ENCODE peak calls at places on chromosome 6, in ten cellular contexts. Q is thyroid gland; L is stomach; B is hepatocyte; W is left ventricle myocardium inferior; E is lower lobe of right lung; F is heart left ventricle; P is body of pancreas; U is cardiac muscle cell; R is CD8-positive, alpha-beta T cell. D is an unnamed sample.
A peak's percentile ranks its signal among the peaks of the same experiment; 100 is the strongest.

GRCh38 chr6:111248789-111249188 is 161.5 kb downstream of the SLC16A10 start:
- DNase-seq in Q (no peak), L (no peak), B (no peak), W (no peak), E (no peak), F (no peak), P (no peak), U (no peak), R (no peak), D (no peak)

GRCh38 chr6:36216559-36216958 is 20.0 kb downstream of the BRPF3 start:
- DNase-seq in Q (no peak), L (no peak), B (no peak), W (no peak), E (no peak), F (no peak), P (no peak), U (no peak), R (no peak), D (no peak)

GRCh38 chr6:37665309-37665708 is 32.4 kb downstream of the MDGA1 start:
- DNase-seq in Q (no peak), L (peak; percentile 30), B (no peak), W (no peak), E (no peak), F (no peak), P (no peak), U (peak; percentile 68), R (no peak), D (no peak)

GRCh38 chr6:134416501-134417154 is 98.7 kb upstream of the SGK1 start:
- DNase-seq in Q (no peak), L (no peak), B (no peak), W (no peak), E (no peak), F (no peak), P (no peak), U (no peak), R (no peak), D (no peak)

GRCh38 chr6:84065718-84066290 is 32.2 kb downstream of the MRAP2 start:
- DNase-seq in Q (no peak), L (no peak), B (no peak), W (no peak), E (no peak), F (no peak), P (no peak), U (no peak), R (no peak), D (no peak)

GRCh38 chr6:169132361-169132895 is 121.2 kb downstream of the THBS2 start:
- DNase-seq in Q (no peak), L (no peak), B (no peak), W (no peak), E (no peak), F (no peak), P (no peak), U (no peak), R (no peak), D (no peak)

GRCh38 chr6:71929047-71929446 is 42.7 kb downstream of the RIMS1 start:
- DNase-seq in Q (no peak), L (no peak), B (no peak), W (no peak), E (no peak), F (no peak), P (no peak), U (no peak), R (no peak), D (no peak)

GRCh38 chr6:28867078-28867414 is 56.7 kb downstream of the TRIM27 start:
- DNase-seq in Q (no peak), L (no peak), B (peak; percentile 40), W (no peak), E (no peak), F (no peak), P (no peak), U (no peak), R (no peak), D (no peak)

GRCh38 chr6:125747589-125748533 is 1.6 kb upstream of the HEY2 start:
- DNase-seq in Q (peak; percentile 62), L (peak; percentile 45), B (peak; percentile 48), W (peak; percentile 51), E (peak; percentile 59), F (peak; percentile 80), P (peak; percentile 59), U (peak; percentile 72), R (no peak), D (no peak)

GRCh38 chr6:141370438-141370837 is 762.3 kb upstream of the GJE1 start:
- DNase-seq in Q (no peak), L (no peak), B (no peak), W (no peak), E (no peak), F (no peak), P (no peak), U (no peak), R (no peak), D (no peak)

GRCh38 chr6:165725201-165725600 is 62.2 kb upstream of the PDE10A start:
- DNase-seq in Q (no peak), L (no peak), B (no peak), W (no peak), E (no peak), F (no peak), P (no peak), U (no peak), R (no peak), D (no peak)

GRCh38 chr6:165728196-165728595 is 65.2 kb upstream of the PDE10A start:
- DNase-seq in Q (no peak), L (no peak), B (no peak), W (no peak), E (no peak), F (no peak), P (no peak), U (no peak), R (no peak), D (no peak)

GRCh38 chr6:165726915-165727314 is 63.9 kb upstream of the PDE10A start:
- DNase-seq in Q (no peak), L (no peak), B (no peak), W (no peak), E (no peak), F (no peak), P (no peak), U (no peak), R (no peak), D (no peak)

GRCh38 chr6:165729307-165729936 is 66.4 kb upstream of the PDE10A start:
- DNase-seq in Q (peak; percentile 48), L (peak; percentile 44), B (no peak), W (no peak), E (no peak), F (no peak), P (peak; percentile 56), U (peak; percentile 47), R (no peak), D (peak; percentile 33)

GRCh38 chr6:165726290-165726875 is 63.3 kb upstream of the PDE10A start:
- DNase-seq in Q (no peak), L (no peak), B (no peak), W (no peak), E (no peak), F (no peak), P (no peak), U (no peak), R (no peak), D (no peak)
- H3K36me3 ChIP-seq in Q (no peaks in the 10 kb centered on the region), L (no peaks in the 10 kb centered on the region), B (no peaks in the 10 kb centered on the region), W (no peaks in the 10 kb centered on the region), E (no peaks in the 10 kb centered on the region), F (no peaks in the 10 kb centered on the region), P (no peaks in the 10 kb centered on the region), U (no peaks in the 10 kb centered on the region), R (no peaks in the 10 kb centered on the region), D (no peaks in the 10 kb centered on the region)

GRCh38 chr6:153003294-153003645 is 761 bp upstream of the MTRF1L start:
- DNase-seq in Q (peak; percentile 2), L (no peak), B (peak; percentile 14), W (no peak), E (no peak), F (no peak), P (no peak), U (peak; percentile 13), R (no peak), D (no peak)
- TF ChIP-seq CTCF in Q (no peak), L (no peak), B (no peak), W (no peak), E (no peak), F (no peak), P (no peak), U (no peak), R (no peak), D (no peak)

GRCh38 chr6:157813191-157813590 is 9.9 kb upstream of the SNX9 start:
- DNase-seq in Q (no peak), L (no peak), B (no peak), W (peak; percentile 29), E (no peak), F (no peak), P (no peak), U (no peak), R (no peak), D (peak; percentile 62)

GRCh38 chr6:157811476-157812173 is 11.4 kb upstream of the SNX9 start:
- DNase-seq in Q (no peak), L (no peak), B (no peak), W (no peak), E (no peak), F (no peak), P (no peak), U (no peak), R (no peak), D (no peak)

GRCh38 chr6:157813757-157814455 is 9.1 kb upstream of the SNX9 start:
- DNase-seq in Q (no peak), L (no peak), B (no peak), W (no peak), E (no peak), F (no peak), P (no peak), U (no peak), R (no peak), D (no peak)

GRCh38 chr6:157812425-157813171 is 10.4 kb upstream of the SNX9 start:
- DNase-seq in Q (no peak), L (no peak), B (no peak), W (no peak), E (no peak), F (no peak), P (no peak), U (no peak), R (no peak), D (no peak)

DNA sequence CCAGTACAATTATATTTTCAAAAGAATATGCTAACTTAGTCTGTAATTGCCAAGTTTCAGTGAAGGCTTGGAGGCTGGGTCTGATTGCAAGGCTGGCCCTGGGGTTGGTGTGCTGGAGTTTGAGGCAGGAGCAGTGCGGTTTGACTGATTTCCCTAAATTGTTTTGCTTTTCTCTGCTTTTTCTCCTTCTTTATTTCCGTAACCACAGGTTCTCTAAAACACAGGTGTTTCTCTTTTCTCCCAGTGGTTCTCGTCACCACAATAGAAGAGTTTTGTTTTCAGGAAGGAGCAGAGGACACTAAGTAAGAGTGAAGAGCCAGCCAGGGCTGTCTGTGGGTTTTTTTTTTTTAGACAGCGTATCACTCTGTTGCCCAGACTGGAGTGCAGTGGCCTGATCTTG is 8.2 kb upstream of the SNX9 start:
- DNase-seq in Q (no peak), L (no peak), B (no peak), W (no peak), E (no peak), F (no peak), P (no peak), U (no peak), R (no peak), D (no peak)
- H3K27me3 ChIP-seq in Q (no peaks in the 10 kb centered on the region), L (no peaks in the 10 kb centered on the region), B (no peaks in the 10 kb centered on the region), W (no peaks in the 10 kb centered on the region), E (no peaks in the 10 kb centered on the region), F (no peaks in the 10 kb centered on the region), P (no peaks in the 10 kb centered on the region), U (no peaks in the 10 kb centered on the region), R (no peaks in the 10 kb centered on the region), D (no peaks in the 10 kb centered on the region)

DNA sequence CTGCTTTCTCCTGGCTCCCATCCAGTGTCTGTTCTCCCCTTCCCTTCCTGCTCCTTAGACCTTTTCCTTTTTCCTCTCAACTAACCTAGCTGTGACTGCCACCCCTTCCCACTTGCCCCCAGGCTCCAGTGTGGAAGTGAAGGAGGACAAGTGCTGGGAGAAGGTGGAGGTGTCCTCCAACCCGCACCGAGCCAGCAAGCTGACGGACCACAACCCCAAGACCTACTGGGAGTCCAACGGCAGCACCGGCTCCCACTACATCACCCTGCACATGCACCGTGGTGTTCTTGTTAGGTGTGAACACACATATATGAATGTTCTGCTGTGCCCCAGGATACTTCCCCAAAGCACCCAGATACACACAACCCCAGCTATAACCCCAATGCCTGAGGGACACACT is 18.5 kb downstream of the CUL9 start:
- DNase-seq in Q (no peak), L (no peak), B (no peak), W (no peak), E (no peak), F (peak; percentile 8), P (no peak), U (no peak), R (no peak), D (no peak)
- H3K36me3 ChIP-seq in Q (peaks cover 33% of the 10 kb centered on the region), L (peaks cover 30% of the 10 kb centered on the region), B (no peaks in the 10 kb centered on the region), W (peaks cover 69% of the 10 kb centered on the region), E (peaks cover 72% of the 10 kb centered on the region), F (no peaks in the 10 kb centered on the region), P (peaks cover 19% of the 10 kb centered on the region), U (peaks cover 2% of the 10 kb centered on the region), R (peaks cover 35% of the 10 kb centered on the region), D (no peaks in the 10 kb centered on the region)